ENCODE peak calls at places on chromosomes 5 and 9, in four cellular contexts. B is foreskin fibroblast, N is endothelial cell, K is adrenal gland. R is an unnamed sample.

GRCh38 chr5:102797485-102797884 is 42.4 kb downstream of the PAM start:
- DNase-seq in K (no peak), N (no peak), B (no peak), R (no peak)

GRCh38 chr5:166370928-166371690 is 1920.3 kb upstream of the WWC1 start:
- DNase-seq in N (no peak), K (no peak), B (no peak), R (no peak)

GRCh38 chr5:37900692-37901091 is 60.9 kb upstream of the GDNF start:
- DNase-seq in K (no peak), N (no peak), B (peak), R (no peak)

GRCh38 chr9:137167752-137168574 is 1.9 kb downstream of the LRRC26 start:
- DNase-seq in N (no peak), K (no peak), B (no peak), R (no peak)

GRCh38 chr9:117763314-117763713 is 59.1 kb downstream of the TLR4 start:
- DNase-seq in N (no peak), K (no peak), B (peak), R (no peak)

GRCh38 chr5:1476967-1477310 is 31.7 kb upstream of the SLC6A3 start:
- DNase-seq in B (no peak), K (no peak), N (no peak), R (no peak)

GRCh38 chr9:128340691-128341434 is 536 bp downstream of the SLC27A4 start:
- DNase-seq in B (no peak), K (peak), N (peak), R (no peak)

GRCh38 chr9:84711936-84712335 is 42.4 kb downstream of the NTRK2 start:
- DNase-seq in B (peak), N (no peak), K (peak), R (no peak)

GRCh38 chr5:219492-219891 is 1.4 kb downstream of the SDHA start:
- DNase-seq in B (peak), K (no peak), N (no peak), R (no peak)

GRCh38 chr9:13651969-13652663 is 372.6 kb upstream of the MPDZ start:
- DNase-seq in B (no peak), N (no peak), K (no peak), R (no peak)

GRCh38 chr5:98638701-98639100 is 134.8 kb upstream of the RGMB start:
- DNase-seq in K (no peak), N (no peak), B (peak), R (peak)

GRCh38 chr9:133616643-133617405 is 7.6 kb upstream of the FAM163B start:
- DNase-seq in B (no peak), K (no peak), N (no peak), R (no peak)

GRCh38 chr5:165630211-165630866 is 2124.9 kb downstream of the MAT2B start:
- DNase-seq in B (no peak), K (peak), N (peak), R (no peak)

GRCh38 chr5:33470544-33470943 is 29.8 kb downstream of the TARS1 start:
- DNase-seq in K (peak), N (no peak), B (peak), R (peak)

GRCh38 chr5:133921899-133922468 is 46.4 kb downstream of the C5orf15 start:
- DNase-seq in B (no peak), K (no peak), N (no peak), R (no peak)

GRCh38 chr5:148186248-148187003 is 16.4 kb upstream of the SPINK6 start:
- DNase-seq in B (peak), K (no peak), N (no peak), R (no peak)

GRCh38 chr9:69976165-69976564 is 67.5 kb upstream of the MAMDC2 start:
- DNase-seq in K (no peak), N (peak), B (peak), R (peak)

GRCh38 chr5:1517838-1518237 is 5.9 kb downstream of the LPCAT1 start:
- DNase-seq in N (no peak), K (peak), B (no peak), R (no peak)

GRCh38 chr5:92337772-92338234 is 954.7 kb upstream of the ARRDC3 start:
- DNase-seq in N (no peak), B (peak), K (no peak), R (peak)

GRCh38 chr9:77375956-77376532 is 198.7 kb downstream of the VPS13A start:
- DNase-seq in K (no peak), B (peak), N (no peak), R (no peak)

GRCh38 chr9:126698251-126698650 is 84.5 kb downstream of the LMX1B start:
- DNase-seq in K (no peak), B (no peak), N (no peak), R (no peak)

GRCh38 chr9:123361086-123361730 is 5.2 kb downstream of the CRB2 start:
- DNase-seq in N (no peak), K (no peak), B (no peak), R (no peak)

GRCh38 chr5:115842089-115842881 is 550 bp downstream of the AP3S1 start:
- DNase-seq in K (no peak), N (peak), B (no peak), R (no peak)
- TF ChIP-seq CTCF in K (no peak), N (no peak), B (peak), R (no peak)

GRCh38 chr5:88117546-88117945 is 151.1 kb downstream of the TMEM161B start:
- DNase-seq in K (no peak), N (no peak), B (no peak), R (no peak)
- TF ChIP-seq CTCF in K (no peak), N (no peak), B (no peak), R (no peak)

GRCh38 chr5:93741136-93741811 is at the start of gene POU5F2:
- DNase-seq in B (no peak), N (no peak), K (no peak), R (no peak)
- TF ChIP-seq CTCF in B (no peak), N (no peak), K (no peak), R (no peak)

GRCh38 chr9:78826521-78826920 is 529.6 kb downstream of the PSAT1 start:
- DNase-seq in N (no peak), K (no peak), B (peak), R (no peak)

GRCh38 chr9:78821126-78821822 is 524.3 kb downstream of the PSAT1 start:
- DNase-seq in B (no peak), K (peak), N (peak), R (no peak)
- TF ChIP-seq CTCF in B (peak), K (peak), N (peak), R (peak)

GRCh38 chr5:3593771-3594513 is 1.7 kb upstream of the IRX1 start:
- DNase-seq in B (no peak), K (no peak), N (no peak), R (no peak)

GRCh38 chr5:3592298-3592697 is 3.3 kb upstream of the IRX1 start:
- DNase-seq in B (no peak), N (no peak), K (no peak), R (no peak)

GRCh38 chr5:3595102-3595961 is at the start of gene IRX1:
- DNase-seq in B (peak), K (no peak), N (no peak), R (no peak)

GRCh38 chr5:3596261-3596825 is 711 bp downstream of the IRX1 start:
- DNase-seq in B (peak), K (no peak), N (no peak), R (no peak)

GRCh38 chr5:3594514-3595101 is 1.0 kb upstream of the IRX1 start:
- DNase-seq in B (peak), N (peak), K (no peak), R (no peak)
- TF ChIP-seq CTCF in B (no peak), N (no peak), K (no peak), R (no peak)

DNA sequence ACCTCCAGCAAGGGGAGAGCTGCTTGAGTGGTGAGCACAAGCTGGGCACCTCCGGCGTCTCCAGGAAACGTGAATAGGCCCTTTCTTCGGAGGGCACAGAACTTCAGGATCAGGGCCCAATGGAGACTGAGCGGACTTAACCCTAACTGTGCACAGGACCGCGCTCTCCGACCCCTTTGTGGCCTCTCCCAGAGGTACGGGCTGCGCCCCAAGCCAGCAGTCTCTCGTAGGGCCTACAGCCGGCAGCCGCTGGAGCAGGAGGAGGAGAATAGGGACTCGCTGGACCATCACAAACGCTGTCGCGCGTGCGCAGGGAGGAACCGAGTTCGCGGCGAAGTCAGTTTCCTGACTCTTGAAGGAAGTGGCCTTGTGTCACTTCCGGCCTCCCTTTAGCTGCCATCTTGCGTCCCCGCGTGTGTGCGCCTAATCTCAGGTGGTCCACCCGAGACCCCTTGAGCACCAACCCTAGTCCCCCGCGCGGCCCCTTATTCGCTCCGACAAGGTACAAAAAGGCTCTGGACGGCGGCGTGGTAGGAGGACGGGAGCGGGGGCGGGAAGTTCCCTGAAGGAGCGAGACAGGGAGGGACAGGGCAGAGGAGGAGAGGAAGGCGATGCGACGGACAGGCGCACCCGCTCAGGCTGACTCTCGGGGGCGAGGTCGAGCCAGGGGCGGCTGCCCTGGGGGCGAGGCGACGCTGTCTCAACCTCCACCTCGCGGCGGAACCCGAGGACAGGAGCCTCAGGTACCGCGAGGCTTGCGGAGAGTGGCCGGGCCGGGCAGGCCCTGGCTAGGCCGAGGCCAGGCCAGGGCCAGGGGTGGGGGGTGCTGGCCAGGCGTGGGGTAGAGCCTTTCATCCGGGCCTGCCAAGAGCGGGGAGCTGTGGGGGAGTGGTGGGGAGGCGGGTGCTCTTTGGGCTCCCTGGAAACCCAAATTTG is at the start of gene BTF3:
- DNase-seq in N (peak), B (peak), K (peak), R (peak)
- TF ChIP-seq CTCF in N (no peak), B (no peak), K (no peak), R (no peak)

DNA sequence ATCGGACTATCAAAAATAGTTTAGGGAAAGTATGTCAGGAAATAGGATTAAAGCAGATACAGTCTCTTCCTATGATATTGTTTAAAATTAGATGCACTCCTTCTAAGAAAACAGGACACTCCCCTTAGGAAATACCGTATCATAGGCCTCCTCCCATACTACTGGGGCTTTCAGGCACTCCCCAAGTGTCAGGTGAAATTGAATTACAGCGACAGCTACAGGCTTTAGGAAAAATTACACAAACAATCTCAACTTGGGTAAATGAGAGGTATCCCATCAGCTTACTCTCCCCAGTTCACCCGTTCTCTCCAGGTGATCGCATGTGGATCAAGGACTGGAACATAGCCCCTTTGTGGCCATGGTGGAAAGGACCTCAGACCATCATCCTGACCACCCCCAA is 110.4 kb upstream of the EPB41L4A start:
- DNase-seq in N (no peak), K (no peak), B (no peak), R (no peak)
- TF ChIP-seq CTCF in N (no peak), K (no peak), B (no peak), R (no peak)

GRCh38 chr9:130973686-130974281 is 34.7 kb upstream of the FIBCD1 start:
- DNase-seq in K (no peak), B (no peak), N (no peak), R (no peak)

GRCh38 chr9:130975932-130976841 is 32.8 kb upstream of the LAMC3 start:
- DNase-seq in N (no peak), B (no peak), K (no peak), R (no peak)

GRCh38 chr9:130974697-130975096 is 34.3 kb upstream of the LAMC3 start:
- DNase-seq in N (no peak), K (no peak), B (no peak), R (no peak)

GRCh38 chr9:130972957-130973685 is 34.1 kb upstream of the FIBCD1 start:
- DNase-seq in B (no peak), K (no peak), N (no peak), R (no peak)

DNA sequence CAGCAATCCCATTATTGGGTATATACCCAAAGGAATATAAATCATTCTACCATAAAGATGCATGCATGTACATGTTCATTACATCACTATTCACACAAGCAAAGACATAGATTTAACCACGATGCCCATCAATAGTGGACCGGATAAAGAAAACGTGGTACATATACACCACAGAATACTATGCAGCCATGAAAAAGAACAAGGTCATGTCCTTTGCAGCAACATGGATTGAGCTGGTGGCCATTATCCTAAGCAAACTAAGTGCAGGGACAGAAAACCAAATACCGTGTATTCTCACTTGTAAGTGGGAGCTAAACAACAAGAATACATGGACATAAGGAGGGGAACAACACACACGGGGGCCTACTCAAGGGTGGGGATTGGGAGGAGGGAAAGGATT is 33.8 kb upstream of the LAMC3 start:
- DNase-seq in B (no peak), K (no peak), N (no peak), R (no peak)
- TF ChIP-seq CTCF in B (no peak), K (no peak), N (no peak), R (no peak)

GRCh38 chr5:96648023-96648422 is 14.2 kb upstream of the CAST start:
- DNase-seq in K (no peak), B (no peak), N (no peak), R (no peak)

GRCh38 chr5:96641368-96641767 is 20.8 kb upstream of the CAST start:
- DNase-seq in N (no peak), B (peak), K (no peak), R (no peak)

GRCh38 chr5:96648598-96648997 is 13.6 kb upstream of the CAST start:
- DNase-seq in B (no peak), N (no peak), K (no peak), R (no peak)

GRCh38 chr5:96641922-96642640 is 20.1 kb upstream of the CAST start:
- DNase-seq in B (no peak), K (no peak), N (no peak), R (no peak)

GRCh38 chr5:96645096-96645495 is 17.1 kb upstream of the CAST start:
- DNase-seq in K (no peak), B (no peak), N (no peak), R (no peak)
- TF ChIP-seq CTCF in K (no peak), B (no peak), N (no peak), R (no peak)

R was measured in AG09319.